ENCODE peak calls at places on chromosome 5, in four cellular contexts. X is cardiac muscle cell, Z is body of pancreas, Y is pancreas. D is an unnamed sample.
A peak's percentile ranks its signal among the peaks of the same experiment; 100 is the strongest.

GRCh38 chr5:104237574-104237973 is 675.0 kb upstream of the NUDT12 start:
- DNase-seq in X (no peak), Z (no peak), Y (no peak), D (no peak)

GRCh38 chr5:38734353-38734752 is 111.5 kb upstream of the OSMR start:
- DNase-seq in X (peak; percentile 54), Z (no peak), Y (no peak), D (no peak)

GRCh38 chr5:103866169-103866568 is 303.6 kb upstream of the NUDT12 start:
- DNase-seq in X (no peak), Z (no peak), Y (no peak), D (no peak)

GRCh38 chr5:51203598-51203997 is 179.7 kb upstream of the ISL1 start:
- DNase-seq in X (no peak), Z (no peak), Y (no peak), D (no peak)

GRCh38 chr5:133393776-133394476 is 218.4 kb downstream of the FSTL4 start:
- DNase-seq in X (no peak), Z (no peak), Y (no peak), D (no peak)

GRCh38 chr5:13251623-13252367 is 692.7 kb downstream of the DNAH5 start:
- DNase-seq in X (no peak), Z (peak; percentile 12), Y (no peak), D (no peak)

GRCh38 chr5:88188458-88189132 is 80.0 kb downstream of the TMEM161B start:
- DNase-seq in X (no peak), Z (no peak), Y (no peak), D (no peak)

GRCh38 chr5:122967625-122968024 is 68.9 kb downstream of the PPIC start:
- DNase-seq in X (no peak), Z (peak; percentile 57), Y (peak; percentile 20), D (no peak)

GRCh38 chr5:171477101-171477500 is 57.7 kb downstream of the FGF18 start:
- DNase-seq in X (no peak), Z (no peak), Y (no peak), D (no peak)

GRCh38 chr5:82967072-82967471 is 110.1 kb downstream of the TMEM167A start:
- DNase-seq in X (no peak), Z (no peak), Y (no peak), D (peak; percentile 26)

GRCh38 chr5:151569132-151570046 is 21.7 kb downstream of the FAT2 start:
- DNase-seq in X (no peak), Z (no peak), Y (no peak), D (no peak)

GRCh38 chr5:117027384-117027783 is 452.8 kb upstream of the SEMA6A start:
- DNase-seq in X (no peak), Z (no peak), Y (no peak), D (no peak)

GRCh38 chr5:104179057-104179456 is 616.5 kb upstream of the NUDT12 start:
- DNase-seq in X (peak; percentile 57), Z (peak; percentile 71), Y (peak; percentile 23), D (peak; percentile 81)

GRCh38 chr5:106768392-106768791 is 902.3 kb downstream of the EFNA5 start:
- DNase-seq in X (no peak), Z (no peak), Y (no peak), D (no peak)

GRCh38 chr5:30808996-30809395 is 384.5 kb upstream of the CDH6 start:
- DNase-seq in X (peak; percentile 28), Z (no peak), Y (no peak), D (peak; percentile 31)

DNA sequence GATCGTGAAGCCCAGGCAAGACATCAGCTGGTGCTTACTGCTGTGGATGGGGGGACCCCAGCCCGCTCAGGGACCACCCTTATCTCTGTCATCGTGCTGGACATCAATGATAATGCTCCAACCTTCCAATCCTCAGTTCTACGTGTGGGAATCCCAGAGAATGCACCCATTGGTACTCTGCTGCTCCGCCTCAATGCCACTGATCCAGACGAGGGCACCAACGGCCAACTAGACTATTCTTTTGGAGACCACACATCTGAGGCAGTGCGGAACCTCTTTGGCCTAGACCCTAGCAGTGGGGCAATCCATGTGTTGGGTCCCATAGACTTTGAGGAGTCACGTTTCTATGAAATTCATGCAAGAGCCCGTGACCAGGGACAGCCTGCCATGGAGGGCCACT is 960 bp downstream of the PCDHGC5 start:
- DNase-seq in X (no peak), Z (no peak), Y (no peak), D (no peak)
- H3K4me3 ChIP-seq in X (no peak overlapping the region), Z (no peak overlapping the region), Y (no peak overlapping the region), D (no peak overlapping the region)

GRCh38 chr5:69451941-69452652 is 37.2 kb downstream of the MARVELD2 start:
- DNase-seq in X (no peak), Z (peak; percentile 14), Y (no peak), D (no peak)
- H3K4me3 ChIP-seq in X (no peak overlapping the region), Z (no peak overlapping the region), Y (no peak overlapping the region), D (no peak overlapping the region)

GRCh38 chr5:73300520-73301207 is 127.7 kb downstream of the TMEM174 start:
- DNase-seq in X (no peak), Z (no peak), Y (no peak), D (no peak)

GRCh38 chr5:73297430-73297829 is 124.4 kb downstream of the TMEM174 start:
- DNase-seq in X (no peak), Z (no peak), Y (no peak), D (no peak)

GRCh38 chr5:73298251-73299016 is 125.4 kb downstream of the TMEM174 start:
- DNase-seq in X (no peak), Z (no peak), Y (no peak), D (no peak)

GRCh38 chr5:73299665-73300435 is 126.9 kb downstream of the TMEM174 start:
- DNase-seq in X (no peak), Z (no peak), Y (no peak), D (no peak)

DNA sequence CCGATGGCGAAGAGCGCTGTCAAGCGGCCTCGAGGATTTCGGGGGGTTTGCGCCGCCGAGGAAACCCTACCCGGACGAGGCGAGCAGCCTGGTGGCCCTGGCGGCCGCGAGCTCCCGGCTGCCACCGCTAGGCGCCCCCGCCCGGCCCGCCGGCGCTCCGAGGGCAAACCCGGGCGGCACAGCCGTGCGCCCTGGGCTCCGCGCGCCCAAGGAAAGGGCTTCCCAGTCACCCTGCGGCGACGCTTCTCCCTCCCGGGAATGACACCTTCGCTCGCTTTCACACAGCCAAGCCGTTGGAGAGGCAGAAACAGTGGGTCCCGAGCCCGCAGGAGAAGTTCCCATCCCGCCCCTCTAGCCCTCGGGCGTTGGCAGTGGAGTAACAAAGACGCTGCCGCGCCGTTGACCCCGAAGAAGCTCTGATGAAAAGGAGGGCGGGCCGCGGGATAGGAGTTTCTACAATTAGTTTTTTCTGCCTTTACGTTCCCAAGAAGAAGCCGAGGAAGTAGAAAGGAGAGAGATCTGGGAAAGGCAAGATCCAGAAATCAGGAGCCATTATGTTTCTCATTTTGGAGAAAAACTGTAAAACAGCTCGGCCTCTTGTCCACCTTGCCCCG is 126.1 kb downstream of the TMEM174 start:
- DNase-seq in X (peak; percentile 54), Z (no peak), Y (no peak), D (peak; percentile 22)
- H3K4me3 ChIP-seq in X (peak overlapping the region; percentile 6), Z (no peak overlapping the region), Y (no peak overlapping the region), D (peak overlapping the region; percentile 18)

DNA sequence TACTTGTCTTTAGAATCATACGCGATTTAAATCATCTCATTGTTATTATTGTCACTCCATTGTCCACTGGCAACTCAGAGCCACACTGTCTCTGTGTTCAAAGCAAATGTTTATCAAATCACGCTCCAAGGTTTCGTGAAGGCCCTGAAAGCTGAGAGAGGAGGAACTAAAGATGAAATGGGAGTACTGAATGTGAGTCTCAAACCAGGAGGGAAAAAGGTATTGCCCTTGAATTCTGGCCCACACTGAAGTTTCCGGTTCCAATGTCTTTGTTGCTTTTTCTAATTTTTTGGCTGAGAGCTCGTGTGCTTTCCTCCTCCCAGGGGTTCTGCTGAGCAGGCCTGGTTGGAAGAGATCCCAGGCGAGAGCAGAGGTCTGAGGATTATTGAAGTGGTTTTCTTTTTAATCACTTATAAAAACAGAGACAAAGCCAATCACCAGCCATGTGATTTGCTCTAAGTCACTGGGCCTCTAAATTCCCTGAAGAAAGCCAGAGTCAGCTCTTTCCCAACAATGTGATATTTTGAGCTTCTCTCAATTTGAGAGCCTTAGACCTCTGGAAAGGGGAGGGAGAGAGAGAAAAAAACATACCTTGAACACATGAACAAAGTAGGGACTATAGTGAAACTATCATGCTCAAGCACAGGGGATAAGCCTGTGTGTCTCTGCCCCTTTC is 420.8 kb upstream of the GRAMD2B start:
- DNase-seq in X (peak; percentile 6), Z (peak; percentile 53), Y (peak; percentile 25), D (no peak)
- H3K4me3 ChIP-seq in X (no peak overlapping the region), Z (no peak overlapping the region), Y (no peak overlapping the region), D (no peak overlapping the region)

GRCh38 chr5:180618830-180619562 is 27.7 kb upstream of the SCGB3A1 start:
- DNase-seq in X (peak; percentile 73), Z (peak; percentile 44), Y (no peak), D (no peak)

GRCh38 chr5:180621311-180621710 is 28.1 kb downstream of the FLT4 start:
- DNase-seq in X (no peak), Z (no peak), Y (no peak), D (no peak)

GRCh38 chr5:180619563-180619915 is 28.2 kb upstream of the SCGB3A1 start:
- DNase-seq in X (no peak), Z (no peak), Y (no peak), D (no peak)

GRCh38 chr5:180620014-180620413 is 28.7 kb upstream of the SCGB3A1 start:
- DNase-seq in X (no peak), Z (no peak), Y (no peak), D (no peak)

DNA sequence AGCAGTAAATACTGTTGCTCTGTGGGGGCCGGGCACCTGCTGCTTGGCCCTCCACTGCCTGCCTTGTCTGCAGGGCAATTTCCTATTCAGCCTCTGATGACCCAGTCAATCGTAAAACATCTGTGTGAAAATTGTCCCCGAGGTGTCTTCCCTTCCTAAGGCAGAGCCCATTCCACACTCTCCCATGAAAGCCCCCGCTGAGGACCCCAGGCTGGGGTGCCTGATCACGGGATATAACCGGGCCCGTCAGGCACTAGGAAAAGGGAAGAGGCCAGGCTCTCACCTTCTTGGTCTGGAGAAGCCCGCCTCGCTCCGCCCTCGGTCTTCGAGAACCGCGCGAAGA is 27.2 kb upstream of the SCGB3A1 start:
- DNase-seq in X (no peak), Z (no peak), Y (no peak), D (no peak)
- H3K4me3 ChIP-seq in X (peak overlapping the region; percentile 55), Z (no peak overlapping the region), Y (peak overlapping the region; percentile 26), D (no peak overlapping the region)

DNA sequence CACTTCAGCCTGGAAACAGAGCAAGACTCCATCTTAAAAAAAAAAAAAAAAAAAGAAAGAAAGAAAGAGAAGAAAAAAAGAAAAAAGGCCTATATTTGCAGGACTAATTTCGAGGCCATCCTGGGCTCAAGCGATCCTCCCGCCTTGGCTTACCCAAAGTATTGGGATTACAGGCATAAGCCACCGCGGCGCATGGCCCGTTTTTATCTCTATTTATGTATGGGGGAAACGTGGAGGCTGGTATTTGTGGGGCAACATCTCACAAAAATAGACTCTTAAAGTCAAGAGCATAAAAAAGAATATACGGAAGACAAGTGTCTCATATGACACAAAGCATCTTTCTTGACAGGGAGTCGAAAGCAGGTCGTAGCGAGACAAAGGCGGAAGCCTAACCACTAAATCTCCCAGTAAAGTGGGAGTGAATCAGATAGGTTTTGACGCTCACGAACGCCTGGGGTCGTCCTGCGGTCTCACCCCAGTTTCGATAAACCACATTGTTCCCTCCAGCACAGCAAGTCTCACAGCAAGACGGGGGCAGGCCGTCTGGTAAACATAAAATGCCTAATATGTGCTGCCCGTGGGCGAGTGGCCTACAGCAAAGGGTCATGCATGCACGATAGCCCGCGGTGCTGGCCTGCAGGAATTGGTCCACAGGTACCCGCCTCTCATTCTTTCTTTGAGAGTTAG is 1.8 kb upstream of the TRIM41 start:
- DNase-seq in X (no peak), Z (no peak), Y (peak; percentile 41), D (no peak)
- H3K4me3 ChIP-seq in X (peak overlapping the region; percentile 80), Z (no peak overlapping the region), Y (no peak overlapping the region), D (peak overlapping the region; percentile 88)

GRCh38 chr5:5558593-5558992 is 136.1 kb downstream of the ICE1 start:
- DNase-seq in X (no peak), Z (no peak), Y (no peak), D (no peak)
- H3K4me3 ChIP-seq in X (no peak overlapping the region), Z (no peak overlapping the region), Y (no peak overlapping the region), D (no peak overlapping the region)

D was measured in HAP-1.